ENCODE peak calls at places on chromosomes 7 and 10, in six cellular contexts. One of them, this sample, is unnamed.

GRCh38 chr10:77877461-77878344 is 48.9 kb downstream of the DLG5 start:
- DNase-seq in CD8-positive, alpha-beta T cell: peak; percentile 72
- DNase-seq in naive thymus-derived CD8-positive, alpha-beta T cell: peak; percentile 20
- DNase-seq in activated CD4-positive, alpha-beta T cell treated with anti-CD3 and anti-CD28 coated beads, Interleukin-2, amount 50 U/mL, for 24 hours: no peak
- DNase-seq in PC-9: no peak
- DNase-seq in activated CD8-positive, alpha-beta memory T cell treated with anti-CD3 and anti-CD28 coated beads for 1 hour: peak; percentile 27
- DNase-seq in this sample: peak; percentile 3

GRCh38 chr10:76408646-76409045 is 977.2 kb downstream of the LRMDA start:
- DNase-seq in CD8-positive, alpha-beta T cell: no peak
- DNase-seq in naive thymus-derived CD8-positive, alpha-beta T cell: no peak
- DNase-seq in activated CD4-positive, alpha-beta T cell treated with anti-CD3 and anti-CD28 coated beads, Interleukin-2, amount 50 U/mL, for 24 hours: no peak
- DNase-seq in PC-9: no peak
- DNase-seq in activated CD8-positive, alpha-beta memory T cell treated with anti-CD3 and anti-CD28 coated beads for 1 hour: no peak
- DNase-seq in this sample: no peak

GRCh38 chr10:43409385-43410109 is 561 bp upstream of the HNRNPF start:
- DNase-seq in CD8-positive, alpha-beta T cell: peak; percentile 83
- DNase-seq in naive thymus-derived CD8-positive, alpha-beta T cell: peak; percentile 72
- DNase-seq in activated CD4-positive, alpha-beta T cell treated with anti-CD3 and anti-CD28 coated beads, Interleukin-2, amount 50 U/mL, for 24 hours: peak; percentile 44
- DNase-seq in PC-9: peak; percentile 67
- DNase-seq in activated CD8-positive, alpha-beta memory T cell treated with anti-CD3 and anti-CD28 coated beads for 1 hour: peak; percentile 45
- DNase-seq in this sample: peak; percentile 58

GRCh38 chr7:140222797-140223196 is 46.0 kb upstream of the KDM7A start:
- DNase-seq in CD8-positive, alpha-beta T cell: no peak
- DNase-seq in naive thymus-derived CD8-positive, alpha-beta T cell: no peak
- DNase-seq in activated CD4-positive, alpha-beta T cell treated with anti-CD3 and anti-CD28 coated beads, Interleukin-2, amount 50 U/mL, for 24 hours: no peak
- DNase-seq in PC-9: no peak
- DNase-seq in activated CD8-positive, alpha-beta memory T cell treated with anti-CD3 and anti-CD28 coated beads for 1 hour: no peak
- DNase-seq in this sample: no peak

GRCh38 chr10:57973451-57973850 is 294.2 kb downstream of the IPMK start:
- DNase-seq in CD8-positive, alpha-beta T cell: no peak
- DNase-seq in naive thymus-derived CD8-positive, alpha-beta T cell: no peak
- DNase-seq in activated CD4-positive, alpha-beta T cell treated with anti-CD3 and anti-CD28 coated beads, Interleukin-2, amount 50 U/mL, for 24 hours: no peak
- DNase-seq in PC-9: no peak
- DNase-seq in activated CD8-positive, alpha-beta memory T cell treated with anti-CD3 and anti-CD28 coated beads for 1 hour: no peak
- DNase-seq in this sample: no peak

GRCh38 chr10:68073631-68074403 is 1.3 kb downstream of the HERC4 start:
- DNase-seq in CD8-positive, alpha-beta T cell: no peak
- DNase-seq in naive thymus-derived CD8-positive, alpha-beta T cell: no peak
- DNase-seq in activated CD4-positive, alpha-beta T cell treated with anti-CD3 and anti-CD28 coated beads, Interleukin-2, amount 50 U/mL, for 24 hours: no peak
- DNase-seq in PC-9: no peak
- DNase-seq in activated CD8-positive, alpha-beta memory T cell treated with anti-CD3 and anti-CD28 coated beads for 1 hour: no peak
- DNase-seq in this sample: no peak

GRCh38 chr10:103564799-103565365 is 71.4 kb downstream of the NEURL1 start:
- DNase-seq in CD8-positive, alpha-beta T cell: no peak
- DNase-seq in naive thymus-derived CD8-positive, alpha-beta T cell: no peak
- DNase-seq in activated CD4-positive, alpha-beta T cell treated with anti-CD3 and anti-CD28 coated beads, Interleukin-2, amount 50 U/mL, for 24 hours: no peak
- DNase-seq in PC-9: no peak
- DNase-seq in activated CD8-positive, alpha-beta memory T cell treated with anti-CD3 and anti-CD28 coated beads for 1 hour: no peak
- DNase-seq in this sample: no peak

GRCh38 chr7:129163875-129164544 is 19.5 kb downstream of the TSPAN33 start:
- DNase-seq in CD8-positive, alpha-beta T cell: no peak
- DNase-seq in naive thymus-derived CD8-positive, alpha-beta T cell: peak; percentile 38
- DNase-seq in activated CD4-positive, alpha-beta T cell treated with anti-CD3 and anti-CD28 coated beads, Interleukin-2, amount 50 U/mL, for 24 hours: no peak
- DNase-seq in PC-9: no peak
- DNase-seq in activated CD8-positive, alpha-beta memory T cell treated with anti-CD3 and anti-CD28 coated beads for 1 hour: no peak
- DNase-seq in this sample: no peak

GRCh38 chr10:80498833-80499671 is 38.6 kb upstream of the SH2D4B start:
- DNase-seq in CD8-positive, alpha-beta T cell: peak; percentile 55
- DNase-seq in naive thymus-derived CD8-positive, alpha-beta T cell: no peak
- DNase-seq in activated CD4-positive, alpha-beta T cell treated with anti-CD3 and anti-CD28 coated beads, Interleukin-2, amount 50 U/mL, for 24 hours: peak; percentile 29
- DNase-seq in PC-9: peak; percentile 94
- DNase-seq in activated CD8-positive, alpha-beta memory T cell treated with anti-CD3 and anti-CD28 coated beads for 1 hour: peak; percentile 32
- DNase-seq in this sample: peak; percentile 47